ENCODE peak calls at places on chromosomes 7 and 10, in six cellular contexts. X, M, V, S, H and Y are unnamed samples.

GRCh38 chr10:11225935-11226334 is 208.3 kb downstream of the CELF2 start:
- DNase-seq in H (no peak), V (no peak), X (no peak), S (no peak), M (peak; percentile 37), Y (no peak)

GRCh38 chr10:54441286-54441685 is 359.7 kb downstream of the PCDH15 start:
- DNase-seq in S (no peak), X (no peak), H (no peak), M (no peak), V (no peak), Y (no peak)

GRCh38 chr10:50260791-50261281 is 9.5 kb upstream of the ASAH2 start:
- DNase-seq in S (no peak), V (no peak), H (no peak), X (no peak), M (no peak), Y (no peak)

GRCh38 chr10:6037422-6037821 is 24.7 kb downstream of the IL2RA start:
- DNase-seq in X (no peak), V (no peak), S (no peak), M (no peak), H (no peak), Y (no peak)

GRCh38 chr10:130745251-130745650 is 566.3 kb downstream of the TCERG1L start:
- DNase-seq in M (no peak), X (no peak), S (no peak), V (no peak), H (no peak), Y (no peak)

GRCh38 chr10:8663131-8663530 is 608.6 kb downstream of the GATA3 start:
- DNase-seq in V (no peak), X (no peak), H (no peak), M (no peak), S (no peak), Y (no peak)

GRCh38 chr10:11678074-11678793 is 63.9 kb upstream of the ECHDC3 start:
- DNase-seq in X (no peak), V (no peak), S (peak; percentile 53), M (no peak), H (no peak), Y (no peak)

GRCh38 chr7:157475095-157475494 is 138.3 kb downstream of the DNAJB6 start:
- DNase-seq in H (no peak), X (no peak), V (no peak), M (no peak), S (no peak), Y (no peak)

GRCh38 chr10:78053201-78053868 is 19.7 kb downstream of the RPS24 start:
- DNase-seq in V (no peak), M (no peak), H (no peak), X (no peak), S (peak; percentile 48), Y (no peak)

GRCh38 chr7:121558288-121558687 is 162.2 kb upstream of the FAM3C start:
- DNase-seq in X (peak; percentile 59), V (peak; percentile 31), H (peak; percentile 71), S (no peak), M (no peak), Y (no peak)

GRCh38 chr10:97729014-97729413 is 7.9 kb upstream of the ZFYVE27 start:
- DNase-seq in S (no peak), V (no peak), X (no peak), M (peak; percentile 61), H (no peak), Y (no peak)

GRCh38 chr7:66054063-66054462 is 21.6 kb upstream of the ASL start:
- DNase-seq in S (no peak), H (no peak), V (no peak), M (no peak), X (no peak), Y (no peak)

GRCh38 chr10:19816420-19817250 is at the start of gene PLXDC2:
- DNase-seq in V (peak; percentile 13), M (peak; percentile 41), X (peak; percentile 72), H (no peak), S (no peak), Y (peak; percentile 70)

GRCh38 chr7:4602905-4603842 is 78.9 kb upstream of the FOXK1 start:
- DNase-seq in V (peak; percentile 28), H (no peak), M (no peak), X (no peak), S (no peak), Y (no peak)

GRCh38 chr7:156419782-156420181 is 220.8 kb upstream of the RNF32 start:
- DNase-seq in S (no peak), H (no peak), M (no peak), X (no peak), V (no peak), Y (no peak)